ENCODE peak calls at places on chromosome 9, in seven cellular contexts. N, T, U, Y, Z, L and X are unnamed samples.

GRCh38 chr9:74821636-74822035 is 66.1 kb downstream of the TRPM6 start:
- DNase-seq in N (no peak), Z (no peak), T (peak; percentile 62), Y (no peak), L (no peak), U (no peak), X (no peak)

GRCh38 chr9:130739081-130739480 is 45.5 kb downstream of the EXOSC2 start:
- DNase-seq in N (no peak), Y (no peak), T (no peak), L (no peak), U (no peak), Z (no peak), X (no peak)

GRCh38 chr9:134660407-134660806 is 18.8 kb downstream of the COL5A1 start:
- DNase-seq in Z (no peak), N (no peak), T (no peak), L (no peak), Y (no peak), U (peak; percentile 25), X (no peak)

GRCh38 chr9:100277166-100277979 is 75.4 kb downstream of the TEX10 start:
- DNase-seq in U (no peak), N (no peak), Z (no peak), T (no peak), L (no peak), Y (no peak), X (no peak)

GRCh38 chr9:976258-976804 is at the start of gene DMRT3:
- DNase-seq in N (no peak), Z (no peak), L (no peak), Y (no peak), T (no peak), U (peak; percentile 77), X (peak; percentile 39)

GRCh38 chr9:12875216-12875615 is 100.4 kb downstream of the LURAP1L start:
- DNase-seq in T (no peak), Z (no peak), U (no peak), N (no peak), Y (no peak), L (no peak), X (no peak)

GRCh38 chr9:96317335-96317980 is 15.5 kb upstream of the HSD17B3 start:
- DNase-seq in N (no peak), L (no peak), Z (peak; percentile 63), U (peak; percentile 69), Y (peak; percentile 48), T (no peak), X (peak; percentile 65)

GRCh38 chr9:121842612-121842978 is 191.2 kb downstream of the DAB2IP start:
- DNase-seq in T (no peak), Z (no peak), L (no peak), Y (no peak), U (no peak), N (no peak), X (no peak)

GRCh38 chr9:92947268-92948031 is at the start of gene FGD3:
- DNase-seq in Z (peak; percentile 39), N (peak; percentile 47), T (no peak), Y (peak; percentile 20), L (no peak), U (peak; percentile 72), X (peak; percentile 58)